ENCODE peak calls at places on chromosomes 5 and 9, in four cellular contexts. One of them, this sample, is unnamed.
A peak's percentile ranks its signal among the peaks of the same experiment; 100 is the strongest.

GRCh38 chr5:72920690-72921089 is 35.2 kb upstream of the FCHO2 start:
- DNase-seq in C1 segment of cervical spinal cord: no peak
- DNase-seq in CD8-positive, alpha-beta memory T cell: no peak
- DNase-seq in choroid plexus epithelial cell: peak; percentile 62
- DNase-seq in this sample: peak; percentile 26

GRCh38 chr5:10334830-10335229 is 18.7 kb upstream of the MARCHF6 start:
- DNase-seq in C1 segment of cervical spinal cord: no peak
- DNase-seq in CD8-positive, alpha-beta memory T cell: no peak
- DNase-seq in choroid plexus epithelial cell: no peak
- DNase-seq in this sample: no peak

GRCh38 chr5:34499001-34499734 is 157.0 kb upstream of the RAI14 start:
- DNase-seq in C1 segment of cervical spinal cord: no peak
- DNase-seq in CD8-positive, alpha-beta memory T cell: no peak
- DNase-seq in choroid plexus epithelial cell: peak; percentile 85
- DNase-seq in this sample: no peak

GRCh38 chr5:51902512-51902911 is 519.3 kb downstream of the ISL1 start:
- DNase-seq in C1 segment of cervical spinal cord: no peak
- DNase-seq in CD8-positive, alpha-beta memory T cell: no peak
- DNase-seq in choroid plexus epithelial cell: no peak
- DNase-seq in this sample: no peak

GRCh38 chr5:168292783-168293696 is 1.6 kb downstream of the WWC1 start:
- DNase-seq in C1 segment of cervical spinal cord: no peak
- DNase-seq in CD8-positive, alpha-beta memory T cell: no peak
- DNase-seq in choroid plexus epithelial cell: no peak
- DNase-seq in this sample: no peak

GRCh38 chr9:107491081-107492053 is 1.8 kb upstream of the KLF4 start:
- DNase-seq in C1 segment of cervical spinal cord: no peak
- DNase-seq in CD8-positive, alpha-beta memory T cell: no peak
- DNase-seq in choroid plexus epithelial cell: peak; percentile 37
- DNase-seq in this sample: no peak

GRCh38 chr5:6760003-6760402 is 46.8 kb downstream of the TENT4A start:
- DNase-seq in C1 segment of cervical spinal cord: no peak
- DNase-seq in CD8-positive, alpha-beta memory T cell: no peak
- DNase-seq in choroid plexus epithelial cell: no peak
- DNase-seq in this sample: no peak

GRCh38 chr9:131289301-131290038 is at the start of gene PLPP7:
- DNase-seq in C1 segment of cervical spinal cord: peak; percentile 75
- DNase-seq in CD8-positive, alpha-beta memory T cell: no peak
- DNase-seq in choroid plexus epithelial cell: peak; percentile 45
- DNase-seq in this sample: no peak

GRCh38 chr5:145811834-145812625 is 23.1 kb downstream of the PRELID2 start:
- DNase-seq in C1 segment of cervical spinal cord: no peak
- DNase-seq in CD8-positive, alpha-beta memory T cell: no peak
- DNase-seq in choroid plexus epithelial cell: peak; percentile 84
- DNase-seq in this sample: no peak

GRCh38 chr5:33890633-33891032 is 1.2 kb downstream of the ADAMTS12 start:
- DNase-seq in C1 segment of cervical spinal cord: no peak
- DNase-seq in CD8-positive, alpha-beta memory T cell: no peak
- DNase-seq in choroid plexus epithelial cell: peak; percentile 63
- DNase-seq in this sample: no peak

This sample was measured in NCI-H526.